ENCODE peak calls at places on chromosomes 13 and 19, in seven cellular contexts. L is tibial artery; Q is Jurkat, Clone E6-1; D is frontal cortex; X is H1; V is HCT116; W is T-helper 1 cell. F is an unnamed sample.

GRCh38 chr13:26679411-26679810 is 81.2 kb downstream of the GPR12 start:
- DNase-seq in W (no peak), X (no peak), L (no peak), Q (no peak), V (no peak), D (no peak), F (no peak)

GRCh38 chr19:42465827-42466280 is 23.1 kb upstream of the CXCL17 start:
- DNase-seq in X (no peak), L (no peak), V (no peak), Q (no peak), W (no peak), D (no peak), F (no peak)

GRCh38 chr13:23081246-23081645 is 99.5 kb upstream of the SGCG start:
- DNase-seq in X (no peak), Q (no peak), V (no peak), W (no peak), D (no peak), L (no peak), F (no peak)

GRCh38 chr19:39047076-39047475 is 14.7 kb upstream of the FBXO27 start:
- DNase-seq in L (no peak), Q (no peak), W (no peak), V (no peak), D (no peak), X (no peak), F (no peak)

GRCh38 chr19:38724380-38724854 is 19.9 kb downstream of the CAPN12 start:
- DNase-seq in X (no peak), D (no peak), W (no peak), Q (no peak), V (no peak), L (no peak), F (no peak)

GRCh38 chr13:113914333-113915011 is 50.6 kb upstream of the GAS6 start:
- DNase-seq in D (no peak), Q (no peak), X (no peak), W (no peak), V (no peak), L (no peak), F (no peak)

GRCh38 chr13:99228737-99229691 is 28.4 kb downstream of the UBAC2 start:
- DNase-seq in W (no peak), V (no peak), X (no peak), D (no peak), Q (peak; percentile 67), L (no peak), F (peak; percentile 45)

GRCh38 chr19:43078311-43078710 is 4.2 kb downstream of the PSG2 start:
- DNase-seq in X (no peak), D (no peak), W (no peak), V (no peak), L (no peak), Q (no peak), F (peak; percentile 64)

GRCh38 chr19:4064551-4065260 is 2.0 kb downstream of the ZBTB7A start:
- DNase-seq in Q (no peak), D (peak; percentile 88), V (no peak), X (no peak), L (peak; percentile 70), W (no peak), F (no peak)

GRCh38 chr19:2326699-2327360 is 1.6 kb downstream of the LSM7 start:
- DNase-seq in V (no peak), W (no peak), D (no peak), X (no peak), Q (no peak), L (no peak), F (no peak)

GRCh38 chr19:54388803-54389144 is 24.0 kb upstream of the LAIR1 start:
- DNase-seq in D (no peak), Q (no peak), L (no peak), X (no peak), V (no peak), W (no peak), F (no peak)

GRCh38 chr19:49475995-49476880 is 2.2 kb downstream of the FLT3LG start:
- DNase-seq in L (no peak), V (no peak), Q (no peak), X (no peak), D (no peak), W (no peak), F (no peak)

GRCh38 chr19:55400281-55401087 is 7.1 kb downstream of the UBE2S start:
- DNase-seq in W (no peak), Q (no peak), D (no peak), X (no peak), V (no peak), L (no peak), F (no peak)

GRCh38 chr19:45667620-45668341 is at the start of gene GIPR:
- DNase-seq in V (peak; percentile 72), D (peak; percentile 24), X (no peak), L (no peak), W (peak; percentile 25), Q (no peak), F (peak; percentile 70)

GRCh38 chr13:78239681-78240080 is 321.1 kb upstream of the EDNRB start:
- DNase-seq in L (no peak), X (no peak), Q (no peak), W (no peak), V (no peak), D (no peak), F (no peak)

GRCh38 chr13:112741835-112742570 is 52.2 kb downstream of the ATP11A start:
- DNase-seq in V (no peak), W (no peak), D (no peak), Q (no peak), L (no peak), X (no peak), F (no peak)

GRCh38 chr13:30744056-30744684 is 8.8 kb downstream of the ALOX5AP start:
- DNase-seq in V (peak; percentile 19), W (peak; percentile 54), D (no peak), Q (peak; percentile 78), L (no peak), X (no peak), F (peak; percentile 88)

GRCh38 chr19:3178973-3179738 is 587 bp downstream of the S1PR4 start:
- DNase-seq in Q (no peak), W (peak; percentile 6), V (no peak), X (no peak), L (no peak), D (no peak), F (no peak)

GRCh38 chr13:113917523-113918371 is 53.9 kb upstream of the GAS6 start:
- DNase-seq in W (no peak), Q (no peak), D (no peak), X (no peak), V (no peak), L (peak; percentile 17), F (no peak)